ENCODE peak calls at places on chromosomes 13 and 19, in five cellular contexts. One of them, this sample, is unnamed.

GRCh38 chr13:45595968-45596367 is 19.6 kb downstream of the ERICH6B start:
- DNase-seq in AG20443: no peak
- DNase-seq in AG08395: no peak
- DNase-seq in AG10803: no peak
- DNase-seq in T-helper 2 cell: no peak
- DNase-seq in this sample: no peak

GRCh38 chr13:45721203-45721731 is 19.1 kb downstream of the CBY2 start:
- DNase-seq in AG20443: no peak
- DNase-seq in AG08395: no peak
- DNase-seq in AG10803: no peak
- DNase-seq in T-helper 2 cell: no peak
- DNase-seq in this sample: no peak

GRCh38 chr13:101706651-101707050 is 254.2 kb downstream of the ITGBL1 start:
- DNase-seq in T-helper 2 cell: no peak
- DNase-seq in AG20443: peak; percentile 90
- DNase-seq in AG08395: peak; percentile 90
- DNase-seq in AG10803: peak; percentile 99
- DNase-seq in this sample: peak; percentile 99

GRCh38 chr13:50989476-50989875 is 79.9 kb downstream of the RNASEH2B start:
- DNase-seq in AG20443: no peak
- DNase-seq in T-helper 2 cell: no peak
- DNase-seq in AG10803: no peak
- DNase-seq in AG08395: peak; percentile 26
- DNase-seq in this sample: peak; percentile 45

GRCh38 chr13:68375004-68375403 is 1144.9 kb upstream of the PCDH9 start:
- DNase-seq in AG20443: no peak
- DNase-seq in T-helper 2 cell: no peak
- DNase-seq in AG10803: no peak
- DNase-seq in AG08395: no peak
- DNase-seq in this sample: no peak

GRCh38 chr19:19588546-19588945 is 29.9 kb downstream of the PBX4 start:
- DNase-seq in AG10803: peak; percentile 31
- DNase-seq in AG20443: peak; percentile 38
- DNase-seq in AG08395: peak; percentile 32
- DNase-seq in T-helper 2 cell: no peak
- DNase-seq in this sample: peak; percentile 51

GRCh38 chr19:11475861-11476260 is 5.0 kb downstream of the ELAVL3 start:
- DNase-seq in T-helper 2 cell: no peak
- DNase-seq in AG08395: no peak
- DNase-seq in AG10803: no peak
- DNase-seq in AG20443: no peak
- DNase-seq in this sample: no peak

GRCh38 chr19:5036733-5037681 is 68.1 kb downstream of the KDM4B start:
- DNase-seq in AG20443: peak; percentile 66
- DNase-seq in AG10803: peak; percentile 61
- DNase-seq in AG08395: peak; percentile 69
- DNase-seq in T-helper 2 cell: no peak
- DNase-seq in this sample: peak; percentile 90

GRCh38 chr19:19096641-19097627 is 33.1 kb downstream of the SLC25A42 start:
- DNase-seq in AG20443: no peak
- DNase-seq in AG08395: no peak
- DNase-seq in AG10803: no peak
- DNase-seq in T-helper 2 cell: no peak
- DNase-seq in this sample: no peak

GRCh38 chr19:36876993-36877938 is 26.6 kb downstream of the ZNF345 start:
- DNase-seq in AG10803: no peak
- DNase-seq in AG20443: no peak
- DNase-seq in T-helper 2 cell: no peak
- DNase-seq in AG08395: no peak
- DNase-seq in this sample: no peak

GRCh38 chr13:103788061-103788652 is 721.9 kb upstream of the SLC10A2 start:
- DNase-seq in AG08395: no peak
- DNase-seq in AG20443: no peak
- DNase-seq in AG10803: no peak
- DNase-seq in T-helper 2 cell: no peak
- DNase-seq in this sample: no peak

GRCh38 chr19:2253106-2254051 is 2.8 kb downstream of the JSRP1 start:
- DNase-seq in AG08395: no peak
- DNase-seq in T-helper 2 cell: no peak
- DNase-seq in AG10803: no peak
- DNase-seq in AG20443: no peak
- DNase-seq in this sample: no peak

GRCh38 chr13:73741742-73742141 is 392.5 kb downstream of the KLF12 start:
- DNase-seq in AG08395: no peak
- DNase-seq in AG10803: no peak
- DNase-seq in T-helper 2 cell: no peak
- DNase-seq in AG20443: no peak
- DNase-seq in this sample: no peak

GRCh38 chr13:22926176-22927007 is 254.4 kb upstream of the SGCG start:
- DNase-seq in AG08395: peak; percentile 25
- DNase-seq in AG10803: peak; percentile 17
- DNase-seq in T-helper 2 cell: no peak
- DNase-seq in AG20443: peak; percentile 75
- DNase-seq in this sample: no peak

GRCh38 chr13:29935309-29935981 is 85.0 kb upstream of the UBL3 start:
- DNase-seq in T-helper 2 cell: peak; percentile 53
- DNase-seq in AG20443: peak; percentile 40
- DNase-seq in AG10803: no peak
- DNase-seq in AG08395: no peak
- DNase-seq in this sample: no peak

GRCh38 chr19:29845576-29846176 is 33.9 kb downstream of the CCNE1 start:
- DNase-seq in AG08395: peak; percentile 24
- DNase-seq in AG20443: peak; percentile 36
- DNase-seq in T-helper 2 cell: no peak
- DNase-seq in AG10803: no peak
- DNase-seq in this sample: peak; percentile 26

GRCh38 chr19:29731331-29731850 is 16.3 kb upstream of the C19orf12 start:
- DNase-seq in T-helper 2 cell: no peak
- DNase-seq in AG10803: no peak
- DNase-seq in AG20443: no peak
- DNase-seq in AG08395: no peak
- DNase-seq in this sample: no peak

GRCh38 chr19:6723738-6724137 is 3.3 kb upstream of the C3 start:
- DNase-seq in AG10803: peak; percentile 29
- DNase-seq in T-helper 2 cell: no peak
- DNase-seq in AG20443: no peak
- DNase-seq in AG08395: no peak
- DNase-seq in this sample: no peak

GRCh38 chr13:75418997-75419396 is 63.0 kb downstream of the TBC1D4 start:
- DNase-seq in T-helper 2 cell: no peak
- DNase-seq in AG10803: peak; percentile 51
- DNase-seq in AG08395: no peak
- DNase-seq in AG20443: no peak
- DNase-seq in this sample: peak; percentile 60

GRCh38 chr19:8224394-8225145 is 15.4 kb downstream of the CERS4 start:
- DNase-seq in T-helper 2 cell: no peak
- DNase-seq in AG10803: no peak
- DNase-seq in AG20443: no peak
- DNase-seq in AG08395: no peak
- DNase-seq in this sample: no peak

GRCh38 chr19:55216461-55217198 is 7.3 kb upstream of the PTPRH start:
- DNase-seq in T-helper 2 cell: peak; percentile 25
- DNase-seq in AG20443: peak; percentile 94
- DNase-seq in AG10803: peak; percentile 99
- DNase-seq in AG08395: peak; percentile 98
- DNase-seq in this sample: peak; percentile 99

GRCh38 chr19:56356944-56357343 is 36.4 kb downstream of the ZNF582 start:
- DNase-seq in T-helper 2 cell: no peak
- DNase-seq in AG20443: no peak
- DNase-seq in AG10803: no peak
- DNase-seq in AG08395: no peak
- DNase-seq in this sample: no peak

GRCh38 chr13:45873491-45874360 is 22.2 kb upstream of the SIAH3 start:
- DNase-seq in T-helper 2 cell: no peak
- DNase-seq in AG10803: peak; percentile 25
- DNase-seq in AG20443: peak; percentile 35
- DNase-seq in AG08395: peak; percentile 29
- DNase-seq in this sample: peak; percentile 57

GRCh38 chr19:53037101-53038097 is 7.1 kb upstream of the ERVV-2 start:
- DNase-seq in AG10803: peak; percentile 11
- DNase-seq in T-helper 2 cell: no peak
- DNase-seq in AG08395: peak; percentile 62
- DNase-seq in AG20443: peak; percentile 91
- DNase-seq in this sample: peak; percentile 88

GRCh38 chr19:23957660-23958281 is 43.1 kb downstream of the ZNF726 start:
- DNase-seq in AG08395: peak; percentile 5
- DNase-seq in AG10803: peak; percentile 55
- DNase-seq in T-helper 2 cell: no peak
- DNase-seq in AG20443: peak; percentile 17
- DNase-seq in this sample: peak; percentile 96

GRCh38 chr13:105894711-105895110 is 640.8 kb downstream of the EFNB2 start:
- DNase-seq in AG20443: peak; percentile 8
- DNase-seq in T-helper 2 cell: no peak
- DNase-seq in AG08395: no peak
- DNase-seq in AG10803: peak; percentile 5
- DNase-seq in this sample: no peak

GRCh38 chr19:6648141-6648715 is 21.7 kb downstream of the TNFSF14 start:
- DNase-seq in AG08395: no peak
- DNase-seq in T-helper 2 cell: no peak
- DNase-seq in AG20443: no peak
- DNase-seq in AG10803: no peak
- DNase-seq in this sample: no peak

GRCh38 chr19:8390617-8390981 is 439 bp downstream of the RAB11B start:
- DNase-seq in T-helper 2 cell: peak; percentile 88
- DNase-seq in AG10803: peak; percentile 85
- DNase-seq in AG20443: peak; percentile 96
- DNase-seq in AG08395: peak; percentile 96
- DNase-seq in this sample: peak; percentile 95

GRCh38 chr13:29543230-29544215 is 52.0 kb downstream of the SLC7A1 start:
- DNase-seq in AG20443: peak; percentile 24
- DNase-seq in AG10803: peak; percentile 55
- DNase-seq in AG08395: no peak
- DNase-seq in T-helper 2 cell: peak; percentile 21
- DNase-seq in this sample: no peak

GRCh38 chr19:7619671-7620441 is 9.5 kb downstream of the XAB2 start:
- DNase-seq in AG20443: no peak
- DNase-seq in AG08395: no peak
- DNase-seq in AG10803: no peak
- DNase-seq in T-helper 2 cell: no peak
- DNase-seq in this sample: no peak

GRCh38 chr19:51439021-51439465 is 19.2 kb downstream of the SIGLEC8 start:
- DNase-seq in T-helper 2 cell: no peak
- DNase-seq in AG08395: peak; percentile 13
- DNase-seq in AG10803: peak; percentile 8
- DNase-seq in AG20443: no peak
- DNase-seq in this sample: no peak

GRCh38 chr19:1027020-1027952 is 878 bp downstream of the CNN2 start:
- DNase-seq in AG08395: no peak
- DNase-seq in T-helper 2 cell: no peak
- DNase-seq in AG10803: no peak
- DNase-seq in AG20443: no peak
- DNase-seq in this sample: peak; percentile 65

GRCh38 chr19:33055718-33056117 is 9.0 kb downstream of the RHPN2 start:
- DNase-seq in AG08395: peak; percentile 22
- DNase-seq in AG10803: no peak
- DNase-seq in AG20443: no peak
- DNase-seq in T-helper 2 cell: no peak
- DNase-seq in this sample: peak; percentile 23

GRCh38 chr13:51425410-51426042 is 27.3 kb downstream of the INTS6 start:
- DNase-seq in AG08395: peak; percentile 54
- DNase-seq in AG20443: peak; percentile 54
- DNase-seq in T-helper 2 cell: no peak
- DNase-seq in AG10803: peak; percentile 64
- DNase-seq in this sample: peak; percentile 70

GRCh38 chr19:17579523-17580244 is 24.2 kb downstream of the COLGALT1 start:
- DNase-seq in AG10803: peak; percentile 40
- DNase-seq in AG20443: peak; percentile 87
- DNase-seq in AG08395: peak; percentile 73
- DNase-seq in T-helper 2 cell: no peak
- DNase-seq in this sample: peak; percentile 36

GRCh38 chr19:16100524-16100923 is 11.2 kb upstream of the RAB8A start:
- DNase-seq in AG08395: no peak
- DNase-seq in AG10803: no peak
- DNase-seq in AG20443: no peak
- DNase-seq in T-helper 2 cell: no peak
- DNase-seq in this sample: no peak

GRCh38 chr19:43625918-43626579 is 6.6 kb upstream of the ZNF428 start:
- DNase-seq in T-helper 2 cell: no peak
- DNase-seq in AG10803: no peak
- DNase-seq in AG20443: peak; percentile 45
- DNase-seq in AG08395: no peak
- DNase-seq in this sample: peak; percentile 25

This sample was measured in foreskin fibroblast.